ENCODE peak calls at places on chromosomes 11 and 22, in nine cellular contexts. M is GM23248; W is foreskin keratinocyte; D is posterior cingulate gyrus; G is stimulated activated CD4-positive, alpha-beta T cell treated with anti-CD3 and anti-CD28 coated beads, Interleukin-1b, Interleukin-23, amount 100 ng/mL, for 48 hours; X is transverse colon; T is left ventricle myocardium inferior; K is posterior vena cava; E is stromal cell of bone marrow. O is an unnamed sample.

GRCh38 chr22:48185656-48186055 is 1423.2 kb downstream of the TBC1D22A start:
- DNase-seq in K (no peak), M (no peak), D (no peak), W (no peak), E (no peak), X (no peak), G (no peak), T (no peak), O (no peak)

GRCh38 chr11:122423283-122423682 is 232.2 kb upstream of the UBASH3B start:
- DNase-seq in T (no peak), E (no peak), K (no peak), M (no peak), G (no peak), X (no peak), D (no peak), W (no peak), O (no peak)

GRCh38 chr11:45048870-45049825 is 97.3 kb upstream of the PRDM11 start:
- DNase-seq in M (peak), K (peak), D (no peak), E (no peak), X (no peak), T (peak), W (no peak), G (no peak), O (no peak)

GRCh38 chr11:64746486-64746885 is 2.5 kb upstream of the RASGRP2 start:
- DNase-seq in M (no peak), G (no peak), X (no peak), K (no peak), T (no peak), E (no peak), W (no peak), D (no peak), O (no peak)

GRCh38 chr22:34105461-34106062 is 185.3 kb upstream of the LARGE1 start:
- DNase-seq in W (no peak), E (peak), M (peak), K (no peak), G (peak), D (peak), X (peak), T (peak), O (peak)

GRCh38 chr11:79896258-79896657 is 455.4 kb upstream of the TENM4 start:
- DNase-seq in W (peak), X (no peak), K (no peak), D (no peak), T (no peak), G (no peak), M (no peak), E (no peak), O (no peak)

GRCh38 chr11:130162733-130163132 is 3.2 kb downstream of the ST14 start:
- DNase-seq in T (no peak), X (peak), K (no peak), M (peak), G (peak), E (no peak), W (peak), D (no peak), O (no peak)

GRCh38 chr11:60504219-60504618 is 11.0 kb upstream of the MS4A13 start:
- DNase-seq in T (no peak), G (no peak), D (no peak), K (no peak), X (peak), W (no peak), E (no peak), M (no peak), O (no peak)

GRCh38 chr22:25146906-25147754 is 52.5 kb upstream of the CRYBB3 start:
- DNase-seq in T (no peak), K (peak), W (no peak), M (no peak), G (no peak), D (no peak), E (no peak), X (no peak), O (no peak)

GRCh38 chr11:44506375-44507016 is 59.0 kb upstream of the CD82 start:
- DNase-seq in E (no peak), K (no peak), D (no peak), G (no peak), T (no peak), W (no peak), M (peak), X (no peak), O (no peak)

GRCh38 chr11:108912587-108912986 is 247.7 kb downstream of the DDX10 start:
- DNase-seq in K (no peak), W (peak), G (no peak), M (peak), D (no peak), X (no peak), E (no peak), T (no peak), O (no peak)

GRCh38 chr22:26648011-26648497 is 9.3 kb upstream of the MIAT start:
- DNase-seq in X (peak), M (no peak), K (no peak), W (no peak), G (peak), D (peak), E (no peak), T (no peak), O (no peak)

GRCh38 chr11:78784321-78785061 is 209.8 kb upstream of the NARS2 start:
- DNase-seq in G (no peak), M (peak), W (peak), E (no peak), X (no peak), D (no peak), T (no peak), K (no peak), O (no peak)

GRCh38 chr11:103730151-103730940 is 306.1 kb upstream of the DDI1 start:
- DNase-seq in M (peak), K (no peak), G (no peak), X (no peak), D (no peak), W (peak), E (no peak), T (no peak), O (no peak)

GRCh38 chr22:27241430-27242110 is 560.0 kb downstream of the MN1 start:
- DNase-seq in G (no peak), W (no peak), K (no peak), X (no peak), T (peak), D (peak), M (peak), E (no peak), O (no peak)

GRCh38 chr11:75463106-75463774 is 30.2 kb upstream of the KLHL35 start:
- DNase-seq in E (no peak), X (no peak), T (no peak), G (no peak), D (no peak), W (no peak), M (no peak), K (no peak), O (peak)

GRCh38 chr11:123474994-123475393 is 44.9 kb downstream of the GRAMD1B start:
- DNase-seq in G (no peak), M (no peak), X (no peak), E (peak), W (no peak), T (no peak), D (no peak), K (no peak), O (no peak)

GRCh38 chr11:36628765-36629199 is 30.7 kb upstream of the RAG2 start:
- DNase-seq in T (no peak), W (peak), E (no peak), M (no peak), X (no peak), K (no peak), G (no peak), D (no peak), O (no peak)

GRCh38 chr11:119473226-119473625 is 50.3 kb upstream of the THY1 start:
- DNase-seq in E (no peak), T (no peak), G (no peak), X (no peak), K (no peak), M (no peak), W (no peak), D (no peak), O (no peak)

GRCh38 chr11:65279713-65280459 is 18.1 kb downstream of the POLA2 start:
- DNase-seq in X (no peak), E (peak), W (peak), K (no peak), D (no peak), G (peak), M (peak), T (no peak), O (no peak)

GRCh38 chr22:27919943-27920755 is 1.1 kb upstream of the PITPNB start:
- DNase-seq in K (no peak), E (peak), T (no peak), X (no peak), G (no peak), W (peak), D (peak), M (peak), O (peak)

GRCh38 chr11:57230316-57230715 is 6.7 kb downstream of the APLNR start:
- DNase-seq in T (no peak), X (no peak), E (no peak), K (no peak), D (no peak), M (no peak), G (no peak), W (no peak), O (no peak)

GRCh38 chr22:50526849-50527801 is 1.7 kb upstream of the SCO2 start:
- DNase-seq in W (no peak), M (no peak), E (no peak), X (peak), K (peak), T (peak), G (peak), D (peak), O (no peak)

GRCh38 chr11:35664977-35665441 is 2.4 kb downstream of the TRIM44 start:
- DNase-seq in W (peak), E (no peak), K (no peak), D (no peak), M (peak), T (no peak), G (no peak), X (no peak), O (no peak)